ENCODE peak calls at places on chromosomes 11 and 22, in four cellular contexts. K, C, G and T are unnamed samples.

GRCh38 chr11:110297082-110297725 is 790 bp upstream of the RDX start:
- DNase-seq in C (no peak), K (peak; percentile 47), G (no peak), T (no peak)

GRCh38 chr11:102592634-102593581 is 32.2 kb downstream of the MMP20 start:
- DNase-seq in K (no peak), G (no peak), C (peak; percentile 64), T (no peak)

GRCh38 chr22:20659258-20659657 is 114.7 kb upstream of the SERPIND1 start:
- DNase-seq in G (no peak), C (no peak), K (no peak), T (no peak)

GRCh38 chr11:34234086-34234740 is 123.6 kb downstream of the ABTB2 start:
- DNase-seq in K (peak; percentile 71), C (peak; percentile 64), G (peak; percentile 79), T (no peak)

GRCh38 chr11:126113515-126113957 is 50.9 kb upstream of the CDON start:
- DNase-seq in K (peak; percentile 99), C (peak; percentile 44), G (peak; percentile 89), T (peak; percentile 95)

GRCh38 chr11:28743101-28743550 is 634.9 kb downstream of the METTL15 start:
- DNase-seq in G (no peak), C (no peak), K (no peak), T (no peak)

GRCh38 chr11:103851166-103851651 is 185.2 kb upstream of the DDI1 start:
- DNase-seq in G (no peak), C (no peak), K (no peak), T (no peak)

GRCh38 chr22:49893025-49893424 is 25.2 kb downstream of the ALG12 start:
- DNase-seq in C (no peak), G (no peak), K (no peak), T (no peak)

GRCh38 chr11:122715883-122716282 is 60.4 kb downstream of the UBASH3B start:
- DNase-seq in C (no peak), K (no peak), G (no peak), T (no peak)

GRCh38 chr11:14357843-14358728 is 897 bp downstream of the RRAS2 start:
- DNase-seq in C (peak; percentile 37), K (peak; percentile 55), G (peak; percentile 72), T (peak; percentile 64)

GRCh38 chr22:20324139-20324516 is 4.3 kb upstream of the DGCR6L start:
- DNase-seq in C (no peak), K (no peak), G (no peak), T (no peak)

GRCh38 chr11:26286472-26287066 is 45.4 kb upstream of the ANO3 start:
- DNase-seq in G (no peak), K (peak; percentile 19), C (no peak), T (no peak)

GRCh38 chr11:61883327-61883726 is 8.0 kb downstream of the FADS3 start:
- DNase-seq in K (no peak), C (no peak), G (no peak), T (no peak)

GRCh38 chr22:35409783-35410662 is 10.1 kb downstream of the MCM5 start:
- DNase-seq in G (peak; percentile 70), C (no peak), K (no peak), T (no peak)

GRCh38 chr11:72221386-72221785 is 3.2 kb upstream of the INPPL1 start:
- DNase-seq in G (no peak), K (no peak), C (no peak), T (no peak)

GRCh38 chr11:18703001-18703763 is 4.6 kb downstream of the TMEM86A start:
- DNase-seq in K (no peak), C (no peak), G (no peak), T (no peak)

GRCh38 chr11:15744693-15745092 is 611.7 kb downstream of the SOX6 start:
- DNase-seq in G (no peak), C (no peak), K (no peak), T (no peak)

GRCh38 chr11:66328307-66329144 is 7.7 kb downstream of the RIN1 start:
- DNase-seq in K (peak; percentile 78), C (peak; percentile 54), G (peak; percentile 82), T (no peak)

GRCh38 chr11:83060965-83061364 is 10.7 kb downstream of the RAB30 start:
- DNase-seq in K (no peak), G (no peak), C (no peak), T (no peak)

GRCh38 chr11:66267379-66268209 is 845 bp upstream of the RAB1B start:
- DNase-seq in G (peak; percentile 94), C (peak; percentile 69), K (peak; percentile 67), T (peak; percentile 89)

GRCh38 chr11:61870429-61871039 is 20.8 kb downstream of the FADS3 start:
- DNase-seq in K (no peak), C (no peak), G (no peak), T (no peak)

GRCh38 chr11:6219359-6219758 is 14.0 kb downstream of the C11orf42 start:
- DNase-seq in C (no peak), K (peak; percentile 82), G (no peak), T (no peak)

GRCh38 chr11:72813740-72814138 is 472 bp upstream of the ATG16L2 start:
- DNase-seq in K (peak; percentile 82), C (peak; percentile 56), G (peak; percentile 91), T (peak; percentile 88)

GRCh38 chr11:128956401-128957203 is 13.9 kb upstream of the TP53AIP1 start:
- DNase-seq in G (no peak), C (peak; percentile 73), K (no peak), T (no peak)

GRCh38 chr11:30564994-30565393 is 21.2 kb downstream of the MPPED2 start:
- DNase-seq in C (no peak), G (no peak), K (no peak), T (no peak)

GRCh38 chr11:57430946-57431345 is 4.0 kb upstream of the SLC43A3 start:
- DNase-seq in G (no peak), C (no peak), K (no peak), T (no peak)

GRCh38 chr11:65492637-65493366 is 6.0 kb upstream of the MALAT1 start:
- DNase-seq in C (no peak), G (peak; percentile 83), K (peak; percentile 93), T (peak; percentile 75)

GRCh38 chr11:76291576-76292526 is 85.5 kb upstream of the WNT11 start:
- DNase-seq in C (no peak), G (no peak), K (no peak), T (no peak)

GRCh38 chr11:83033972-83034672 is 37.6 kb downstream of the RAB30 start:
- DNase-seq in G (peak; percentile 52), K (peak; percentile 80), C (no peak), T (no peak)

GRCh38 chr11:33747969-33748368 is 11.7 kb upstream of the CD59 start:
- DNase-seq in K (no peak), C (no peak), G (no peak), T (no peak)

GRCh38 chr22:39997939-39998726 is 3.4 kb downstream of the FAM83F start:
- DNase-seq in G (peak; percentile 86), K (peak; percentile 22), C (no peak), T (peak; percentile 82)

GRCh38 chr22:29733362-29734322 is 13.8 kb downstream of the CABP7 start:
- DNase-seq in K (no peak), G (no peak), C (no peak), T (no peak)

GRCh38 chr11:64297722-64298358 is 2.3 kb upstream of the CATSPERZ start:
- DNase-seq in C (no peak), G (peak; percentile 62), K (no peak), T (no peak)

GRCh38 chr11:2446590-2447252 is 1.9 kb downstream of the KCNQ1 start:
- DNase-seq in C (no peak), G (peak; percentile 83), K (no peak), T (peak; percentile 53)

GRCh38 chr22:48404801-48405447 is 1422.7 kb downstream of the BRD1 start:
- DNase-seq in G (no peak), K (no peak), C (no peak), T (peak; percentile 31)

GRCh38 chr22:23753371-23753770 is 854 bp downstream of the VPREB3 start:
- DNase-seq in G (no peak), C (no peak), K (no peak), T (no peak)

GRCh38 chr22:23752750-23753149 is 1.5 kb downstream of the VPREB3 start:
- DNase-seq in C (no peak), K (no peak), G (no peak), T (no peak)

GRCh38 chr22:23750744-23751440 is at the start of gene ZNF70:
- DNase-seq in G (peak; percentile 95), C (peak; percentile 69), K (peak; percentile 81), T (peak; percentile 88)

GRCh38 chr22:23751441-23751996 is 607 bp upstream of the ZNF70 start:
- DNase-seq in C (no peak), G (peak; percentile 62), K (peak; percentile 27), T (no peak)

DNA sequence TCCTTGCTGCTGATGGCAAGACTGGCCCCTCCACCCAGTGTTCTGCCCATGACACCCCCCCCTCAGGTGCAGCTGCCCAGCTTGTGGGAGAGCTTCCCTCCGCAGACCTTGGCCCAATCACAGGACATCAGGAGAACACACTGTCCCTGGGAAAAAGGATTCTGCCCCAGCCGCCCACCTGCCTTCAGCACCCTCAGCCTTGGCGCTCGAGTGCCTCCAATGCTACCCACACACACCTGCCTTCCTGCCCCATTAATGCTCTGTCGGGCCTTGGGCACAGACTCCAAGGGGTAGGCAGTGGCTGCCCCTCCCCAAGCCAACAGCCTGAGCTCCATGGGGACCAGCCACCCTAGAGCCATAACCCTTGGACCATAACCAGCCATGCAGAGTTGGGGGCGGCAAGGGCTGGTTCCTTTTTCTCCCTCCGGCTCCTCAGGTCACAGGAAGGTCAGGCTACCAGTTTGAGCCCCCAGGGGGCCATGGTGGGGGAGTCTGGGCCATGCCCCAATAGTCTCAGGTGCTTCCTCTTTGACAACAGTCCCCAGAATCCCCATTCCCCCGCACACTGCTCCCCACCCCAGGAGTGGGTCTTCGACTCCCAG is 1.3 kb upstream of the ZNF70 start:
- DNase-seq in G (peak; percentile 73), C (no peak), K (no peak), T (no peak)
- H3K4me3 ChIP-seq in G (no peak overlapping the region), C (peak overlapping the region; percentile 65), K (no peak overlapping the region), T (no peak overlapping the region)

DNA sequence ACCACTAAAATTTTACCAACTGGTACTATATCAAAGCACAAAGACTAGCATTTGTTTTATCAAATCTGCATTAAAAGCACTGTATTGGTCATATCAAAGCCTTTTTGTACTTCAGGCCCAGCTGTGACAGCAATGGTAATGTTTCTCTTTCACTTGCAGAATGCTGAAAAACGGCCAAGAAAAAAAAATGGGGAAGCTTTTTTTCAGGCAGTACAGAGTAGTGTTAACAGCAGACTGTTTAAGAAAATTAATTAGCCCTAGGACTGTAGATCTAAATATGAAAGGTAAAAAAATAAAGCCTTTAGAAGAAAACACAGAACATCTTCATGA is 33.3 kb downstream of the DENND5A start:
- DNase-seq in G (no peak), K (no peak), C (no peak), T (no peak)
- H3K4me3 ChIP-seq in G (no peak overlapping the region), K (no peak overlapping the region), C (no peak overlapping the region), T (peak overlapping the region; percentile 28)

DNA sequence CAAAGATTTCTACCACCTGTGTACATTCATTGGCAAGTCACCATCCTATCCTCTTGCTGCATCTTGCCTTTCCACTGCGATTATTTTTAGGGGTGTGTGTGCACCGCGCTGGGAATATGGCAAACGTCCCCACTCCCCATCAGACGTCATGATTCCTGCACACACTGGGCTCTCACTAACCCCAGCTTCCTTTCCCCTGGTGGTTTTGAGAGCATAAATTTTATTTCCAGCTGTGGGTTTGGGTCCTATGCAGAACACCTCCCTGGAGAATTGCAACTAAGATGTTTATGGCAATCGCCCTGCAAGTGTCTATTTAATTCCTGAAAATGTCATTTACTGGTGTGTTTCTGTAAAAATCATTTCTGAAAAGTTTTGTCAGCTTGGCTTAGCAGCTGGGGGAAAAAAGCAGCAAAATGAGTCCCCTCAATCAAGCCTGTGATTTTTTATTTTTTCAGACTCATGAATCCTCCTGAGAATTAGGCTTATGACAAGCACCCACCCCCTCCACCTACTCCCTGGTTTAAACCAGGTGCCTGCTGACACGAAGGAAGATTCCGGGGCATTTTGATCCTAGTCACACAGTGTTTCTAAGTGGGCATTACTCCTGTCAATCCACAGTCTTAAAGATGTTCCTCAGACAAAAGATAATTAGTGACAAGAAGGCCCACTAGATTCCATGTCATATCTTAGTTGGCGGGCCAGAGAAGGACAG is 23.8 kb downstream of the UPB1 start:
- DNase-seq in K (no peak), C (no peak), G (no peak), T (no peak)
- H3K4me3 ChIP-seq in K (no peak overlapping the region), C (no peak overlapping the region), G (no peak overlapping the region), T (no peak overlapping the region)

GRCh38 chr11:95149659-95150294 is 60.1 kb downstream of the ENDOD1 start:
- DNase-seq in G (peak; percentile 66), K (no peak), C (peak; percentile 90), T (peak; percentile 59)
- H3K4me3 ChIP-seq in G (no peak overlapping the region), K (no peak overlapping the region), C (peak overlapping the region; percentile 63), T (peak overlapping the region; percentile 68)